ENCODE peak calls at places on chromosomes 1 and 21, in ten cellular contexts. E is suprapubic skin, M is tibial artery, C is uterus, X is breast epithelium, S is brain microvascular endothelial cell, J is HL-60, L is adrenal gland, P is lung, H is cardiac muscle cell. K is an unnamed sample.

GRCh38 chr1:38840281-38840680 is 19.3 kb downstream of the RRAGC start:
- DNase-seq in P (no peak), X (no peak), E (no peak), M (no peak), S (no peak), C (no peak), J (no peak), L (no peak), H (no peak), K (no peak)

GRCh38 chr1:38891753-38892152 is 10.4 kb upstream of the GJA9 start:
- DNase-seq in E (no peak), C (no peak), J (no peak), S (no peak), L (no peak), H (peak; percentile 15), X (no peak), M (no peak), P (no peak), K (no peak)

GRCh38 chr1:36553591-36554417 is 71.1 kb upstream of the CSF3R start:
- DNase-seq in C (no peak), X (peak; percentile 61), L (peak; percentile 66), J (peak; percentile 20), M (peak; percentile 63), S (peak; percentile 38), E (peak; percentile 78), H (peak; percentile 89), P (peak; percentile 61), K (peak; percentile 46)

GRCh38 chr1:162131405-162132321 is 62.2 kb downstream of the NOS1AP start:
- DNase-seq in E (no peak), C (no peak), L (peak; percentile 38), J (no peak), S (no peak), X (no peak), H (no peak), P (no peak), M (no peak), K (no peak)

GRCh38 chr1:100302756-100303155 is 36.7 kb downstream of the RTCA start:
- DNase-seq in E (no peak), L (no peak), H (no peak), M (no peak), C (no peak), S (no peak), X (no peak), J (no peak), P (no peak), K (no peak)

GRCh38 chr1:171985639-171986038 is 144.3 kb downstream of the DNM3 start:
- DNase-seq in E (no peak), S (no peak), X (no peak), H (peak; percentile 38), J (no peak), L (peak; percentile 44), M (no peak), P (no peak), C (no peak), K (no peak)

GRCh38 chr1:203597386-203598040 is 29.1 kb upstream of the ATP2B4 start:
- DNase-seq in X (no peak), S (no peak), H (peak; percentile 76), P (no peak), J (no peak), E (no peak), L (no peak), M (no peak), C (peak; percentile 80), K (peak; percentile 34)

GRCh38 chr1:39105841-39106765 is 80.0 kb downstream of the NDUFS5 start:
- DNase-seq in E (peak; percentile 81), C (peak; percentile 53), M (peak; percentile 77), H (peak; percentile 59), J (no peak), L (peak; percentile 71), P (peak; percentile 60), S (no peak), X (no peak), K (peak; percentile 48)

GRCh38 chr1:22171951-22172715 is 29.2 kb upstream of the WNT4 start:
- DNase-seq in L (no peak), S (no peak), X (no peak), P (no peak), J (no peak), H (no peak), C (no peak), E (no peak), M (no peak), K (no peak)

GRCh38 chr1:239011382-239011781 is 375.0 kb upstream of the CHRM3 start:
- DNase-seq in S (no peak), C (no peak), X (no peak), L (no peak), E (no peak), P (no peak), J (no peak), M (no peak), H (no peak), K (no peak)

GRCh38 chr1:30962609-30963508 is 54.3 kb upstream of the SDC3 start:
- DNase-seq in C (no peak), X (no peak), J (no peak), P (no peak), S (no peak), H (no peak), E (no peak), L (no peak), M (no peak), K (no peak)

GRCh38 chr1:50703240-50703639 is 256.8 kb downstream of the FAF1 start:
- DNase-seq in L (no peak), M (no peak), P (peak; percentile 36), J (no peak), X (no peak), H (no peak), C (no peak), E (no peak), S (no peak), K (no peak)

GRCh38 chr1:84721152-84721551 is 30.9 kb upstream of the SSX2IP start:
- DNase-seq in S (peak; percentile 23), J (no peak), P (no peak), X (no peak), L (no peak), C (no peak), E (no peak), M (no peak), H (no peak), K (no peak)

GRCh38 chr1:151314137-151314875 is 12.9 kb downstream of the PI4KB start:
- DNase-seq in L (peak; percentile 93), M (peak; percentile 88), P (peak; percentile 72), S (peak; percentile 75), J (no peak), H (no peak), C (peak; percentile 88), X (peak; percentile 64), E (peak; percentile 88), K (peak; percentile 86)

GRCh38 chr1:37240897-37241296 is 206.6 kb upstream of the GRIK3 start:
- DNase-seq in S (no peak), M (no peak), L (no peak), C (no peak), E (no peak), P (no peak), H (no peak), J (no peak), X (no peak), K (no peak)

GRCh38 chr1:225772323-225772768 is 5.3 kb upstream of the SRP9 start:
- DNase-seq in C (peak; percentile 88), J (no peak), S (peak; percentile 81), M (peak; percentile 90), X (peak; percentile 91), E (peak; percentile 93), L (peak; percentile 91), H (peak; percentile 91), P (peak; percentile 88), K (peak; percentile 76)

GRCh38 chr1:174990382-174990999 is 9.3 kb upstream of the CACYBP start:
- DNase-seq in P (no peak), L (no peak), C (peak; percentile 33), E (no peak), J (no peak), X (no peak), S (no peak), M (no peak), H (no peak), K (no peak)

GRCh38 chr1:149915429-149916192 is 2.0 kb downstream of the SV2A start:
- DNase-seq in X (no peak), E (no peak), P (no peak), S (no peak), M (no peak), L (no peak), J (no peak), H (no peak), C (no peak), K (no peak)
- H3K4me3 ChIP-seq in X (no peak overlapping the region), E (no peak overlapping the region), P (no peak overlapping the region), S (no peak overlapping the region), M (peak overlapping the region; percentile 86), L (no peak overlapping the region), J (no peak overlapping the region), H (peak overlapping the region; percentile 63), C (no peak overlapping the region), K (no peak overlapping the region)

DNA sequence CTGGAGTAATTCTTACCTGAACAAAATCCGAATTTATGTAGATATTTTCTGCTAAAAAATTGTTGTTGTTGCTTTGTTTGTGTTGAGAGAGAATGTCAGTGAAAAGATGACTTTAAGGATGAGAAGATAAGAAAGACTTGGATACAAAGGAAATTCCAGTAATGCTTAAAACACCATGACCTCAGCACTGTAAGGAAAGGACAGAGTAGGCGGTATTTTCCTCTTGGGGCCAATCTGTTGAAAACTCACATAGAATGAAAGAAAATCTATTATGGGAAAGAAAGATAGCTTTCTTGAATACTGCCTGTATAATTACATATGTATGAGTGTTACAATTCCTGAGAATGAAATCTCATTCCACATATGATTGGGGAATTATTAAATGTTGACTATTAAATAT is 49.9 kb upstream of the LMO4 start:
- DNase-seq in J (no peak), L (no peak), M (no peak), E (no peak), H (no peak), C (no peak), X (no peak), S (no peak), P (no peak), K (no peak)
- H3K27me3 ChIP-seq in J (no peaks in the 10 kb centered on the region), L (no peaks in the 10 kb centered on the region), M (no peaks in the 10 kb centered on the region), E (no peaks in the 10 kb centered on the region), H (no peaks in the 10 kb centered on the region), C (no peaks in the 10 kb centered on the region), X (no peaks in the 10 kb centered on the region), S (no peaks in the 10 kb centered on the region), P (no peaks in the 10 kb centered on the region), K (no peaks in the 10 kb centered on the region)

GRCh38 chr1:26529655-26530539 is at the start of gene RPS6KA1:
- DNase-seq in X (no peak), S (no peak), C (peak; percentile 33), M (no peak), P (peak; percentile 66), J (no peak), E (no peak), H (peak; percentile 90), L (peak; percentile 60), K (peak; percentile 68)
- H3K27ac ChIP-seq in X (peak within 1 kb of the TSS; percentile 92), S (no peak within 1 kb of the TSS), C (peak within 1 kb of the TSS; percentile 61), M (no peak within 1 kb of the TSS), P (peak within 1 kb of the TSS; percentile 82), J (peak within 1 kb of the TSS; percentile 48), E (peak within 1 kb of the TSS; percentile 86), H (peak within 1 kb of the TSS; percentile 61), L (peak within 1 kb of the TSS; percentile 88), K (peak within 1 kb of the TSS; percentile 46)

DNA sequence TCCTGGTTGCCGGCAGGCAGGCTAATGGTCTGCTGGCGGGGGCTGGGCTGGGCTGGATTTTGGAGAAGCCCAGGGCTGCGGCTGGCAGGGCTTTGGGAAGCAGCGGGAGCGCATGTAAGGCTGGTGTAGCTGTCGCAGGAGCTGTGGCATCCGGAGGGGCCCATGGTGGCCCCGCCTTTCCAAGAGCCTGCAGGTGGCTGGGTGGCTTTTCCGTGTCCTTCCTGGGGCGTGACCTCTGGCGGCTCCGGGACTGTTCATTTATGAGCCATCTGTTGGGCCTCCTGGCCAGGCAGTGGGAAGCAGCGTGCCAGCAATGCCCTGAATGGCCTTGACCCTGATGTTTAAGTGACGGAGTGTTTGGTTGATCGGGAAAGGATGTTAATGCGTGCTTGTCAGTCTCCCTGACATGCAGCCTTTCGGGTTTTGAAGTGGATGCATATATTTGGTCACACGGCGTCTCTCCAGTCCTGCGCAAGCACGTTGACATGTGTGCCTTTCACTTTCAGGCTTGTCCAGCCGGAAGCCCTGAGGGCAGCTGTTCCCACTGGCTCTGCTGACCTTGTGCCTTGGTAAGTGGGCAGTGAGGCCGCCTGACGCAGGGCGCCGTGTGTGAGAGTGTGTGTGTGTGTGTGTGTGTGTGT is 38.5 kb downstream of the AGPAT3 start:
- DNase-seq in M (peak; percentile 44), L (peak; percentile 83), P (peak; percentile 71), S (no peak), H (no peak), J (no peak), C (no peak), X (peak; percentile 52), E (peak; percentile 70), K (peak; percentile 52)
- H3K4me3 ChIP-seq in M (no peak overlapping the region), L (peak overlapping the region; percentile 17), P (no peak overlapping the region), S (no peak overlapping the region), H (no peak overlapping the region), J (no peak overlapping the region), C (no peak overlapping the region), X (no peak overlapping the region), E (no peak overlapping the region), K (peak overlapping the region; percentile 31)